ENCODE peak calls at places on chromosomes 12 and 14, in four cellular contexts. Y is kidney, V is fibroblast of lung, R is lung. E is an unnamed sample.

GRCh38 chr12:124530637-124531263 is 36.7 kb downstream of the NCOR2 start:
- DNase-seq in Y (no peak), V (no peak), R (no peak), E (no peak)

GRCh38 chr12:58470266-58471010 is 449.9 kb downstream of the LRIG3 start:
- DNase-seq in Y (no peak), V (no peak), R (no peak), E (no peak)

GRCh38 chr14:95832012-95832411 is 44.6 kb upstream of the TUNAR start:
- DNase-seq in Y (no peak), V (no peak), R (no peak), E (no peak)

GRCh38 chr12:7731499-7731898 is 15.7 kb downstream of the CLEC4C start:
- DNase-seq in Y (no peak), V (no peak), R (no peak), E (peak)

GRCh38 chr14:35879654-35880249 is 53.6 kb downstream of the BRMS1L start:
- DNase-seq in Y (no peak), V (peak), R (no peak), E (no peak)

GRCh38 chr12:54246011-54246641 is 33.8 kb downstream of the CBX5 start:
- DNase-seq in Y (peak), V (no peak), R (no peak), E (no peak)

GRCh38 chr12:81727387-81727786 is 31.8 kb downstream of the PPFIA2 start:
- DNase-seq in Y (no peak), V (no peak), R (no peak), E (no peak)

GRCh38 chr12:54956322-54956721 is 28.2 kb downstream of the TESPA1 start:
- DNase-seq in Y (no peak), V (no peak), R (no peak), E (no peak)

GRCh38 chr12:69880566-69880965 is 55.5 kb downstream of the MYRFL start:
- DNase-seq in Y (no peak), V (peak), R (no peak), E (no peak)

GRCh38 chr12:29334911-29335310 is 46.1 kb downstream of the ERGIC2 start:
- DNase-seq in Y (no peak), V (peak), R (no peak), E (no peak)

GRCh38 chr14:99350751-99351150 is 78.8 kb upstream of the BCL11B start:
- DNase-seq in Y (no peak), V (no peak), R (no peak), E (no peak)

GRCh38 chr14:94614802-94615201 is 2.6 kb downstream of the SERPINA3 start:
- DNase-seq in Y (no peak), V (no peak), R (no peak), E (no peak)

GRCh38 chr14:65850429-65851145 is 438.1 kb downstream of the FUT8 start:
- DNase-seq in Y (no peak), V (no peak), R (no peak), E (no peak)

GRCh38 chr14:61710853-61711817 is 15.8 kb downstream of the HIF1A start:
- DNase-seq in Y (no peak), V (no peak), R (no peak), E (no peak)

GRCh38 chr12:28936221-28936620 is 212.9 kb upstream of the FAR2 start:
- DNase-seq in Y (no peak), V (no peak), R (no peak), E (no peak)

GRCh38 chr14:66476964-66477363 is 9.2 kb upstream of the CCDC196 start:
- DNase-seq in Y (no peak), V (peak), R (no peak), E (no peak)

GRCh38 chr14:103762011-103762410 is 46.4 kb downstream of the ZFYVE21 start:
- DNase-seq in Y (no peak), V (no peak), R (no peak), E (no peak)

GRCh38 chr14:88804477-88804876 is 11.7 kb upstream of the EML5 start:
- DNase-seq in Y (no peak), V (no peak), R (no peak), E (no peak)

GRCh38 chr12:78470354-78471195 is 394.0 kb upstream of the SYT1 start:
- DNase-seq in Y (no peak), V (peak), R (no peak), E (peak)

GRCh38 chr14:79424462-79424861 is 786.8 kb downstream of the DIO2 start:
- DNase-seq in Y (no peak), V (peak), R (no peak), E (no peak)

GRCh38 chr12:45191239-45191638 is 24.7 kb upstream of the ANO6 start:
- DNase-seq in Y (no peak), V (peak), R (no peak), E (no peak)

GRCh38 chr12:57214398-57214781 is 2.2 kb upstream of the NXPH4 start:
- DNase-seq in Y (no peak), V (peak), R (peak), E (peak)

GRCh38 chr12:6056406-6057211 is 67.9 kb downstream of the VWF start:
- DNase-seq in Y (no peak), V (peak), R (no peak), E (peak)
- TF ChIP-seq CTCF in Y (peak), V (peak), R (no peak), E (no peak)

GRCh38 chr14:93104961-93105360 is 10.8 kb downstream of the ITPK1 start:
- DNase-seq in Y (no peak), V (no peak), R (no peak), E (no peak)
- TF ChIP-seq CTCF in Y (no peak), V (no peak), R (no peak), E (no peak)

GRCh38 chr12:5428332-5429221 is 3.3 kb upstream of the NTF3 start:
- DNase-seq in Y (no peak), V (peak), R (no peak), E (no peak)
- TF ChIP-seq CTCF in Y (peak), V (peak), R (no peak), E (peak)

DNA sequence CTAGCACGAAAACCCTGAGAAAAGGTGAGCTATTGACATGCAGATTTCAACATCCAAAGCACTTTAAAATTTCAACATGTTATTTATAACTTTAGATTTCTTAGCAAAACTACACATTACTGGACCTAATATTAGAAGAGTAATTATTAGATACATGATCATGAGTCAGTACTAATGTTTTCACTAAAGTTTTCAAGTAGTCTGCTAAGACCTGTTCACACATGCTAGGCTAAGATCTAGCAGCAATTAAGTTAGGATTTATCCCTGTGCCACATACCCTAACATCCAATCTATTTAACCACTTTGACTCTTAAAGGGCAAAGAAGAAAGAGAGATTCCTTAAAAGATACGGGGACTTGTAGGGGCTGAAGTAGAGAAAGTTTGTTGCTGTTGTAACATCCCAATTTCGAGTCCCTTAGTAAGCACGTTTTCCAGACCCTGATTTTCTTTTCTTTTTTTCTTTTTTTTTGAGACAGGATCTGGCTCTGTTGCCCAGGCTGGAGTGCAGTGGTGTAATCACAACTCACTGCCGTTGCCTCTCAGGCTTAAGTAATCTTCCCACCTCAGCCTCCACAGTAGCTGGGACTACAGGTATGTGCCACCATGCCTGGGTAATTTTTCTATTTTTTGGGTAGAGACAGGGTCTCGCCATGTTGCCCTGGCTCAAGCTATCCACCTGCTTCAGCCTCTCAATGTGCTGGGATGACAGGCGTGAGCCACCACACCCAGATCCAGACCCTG is 102.5 kb upstream of the ATF7IP start:
- DNase-seq in Y (no peak), V (no peak), R (no peak), E (no peak)
- TF ChIP-seq CTCF in Y (no peak), V (no peak), R (no peak), E (no peak)

DNA sequence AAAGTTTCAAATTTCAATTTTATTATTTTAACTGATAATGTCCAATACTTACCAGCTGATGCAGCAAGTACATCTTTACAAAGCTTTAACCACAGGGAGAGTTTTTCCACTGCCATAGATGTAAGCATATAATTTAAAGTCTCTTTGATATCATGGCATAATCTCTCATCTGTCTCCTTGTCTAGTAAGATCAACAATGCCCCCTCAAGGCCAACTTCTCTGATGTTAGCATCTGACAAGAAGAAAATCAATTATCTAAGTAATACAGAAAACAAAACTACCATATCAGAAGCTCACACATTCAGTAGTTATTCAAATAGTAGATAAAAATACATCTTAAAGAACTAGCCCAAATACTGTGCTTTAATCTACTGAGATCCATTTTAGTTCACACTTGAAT is 94.2 kb downstream of the HEATR5A start:
- DNase-seq in Y (no peak), V (peak), R (no peak), E (no peak)
- TF ChIP-seq CTCF in Y (no peak), V (peak), R (no peak), E (no peak)